ENCODE peak calls at places on chromosomes 3 and 15, in five cellular contexts. T is A549, B is SK-N-SH, U is sigmoid colon, P is tibial nerve. E is an unnamed sample.

GRCh38 chr3:45103334-45103733 is 42.8 kb downstream of the CDCP1 start:
- DNase-seq in U (no peak), P (no peak), B (no peak), T (no peak), E (no peak)

GRCh38 chr3:1752205-1752604 is 346.5 kb upstream of the CNTN4 start:
- DNase-seq in T (no peak), B (no peak), P (no peak), U (no peak), E (no peak)

GRCh38 chr15:42707068-42707467 is 29.9 kb downstream of the CDAN1 start:
- DNase-seq in T (peak), U (no peak), B (no peak), P (no peak), E (no peak)

GRCh38 chr15:25859838-25860645 is 3.1 kb downstream of the ATP10A start:
- DNase-seq in P (no peak), B (no peak), U (peak), T (no peak), E (no peak)

GRCh38 chr15:70212963-70213315 is 115.2 kb upstream of the TLE3 start:
- DNase-seq in B (no peak), U (no peak), T (no peak), P (no peak), E (no peak)

GRCh38 chr3:12227833-12228232 is 61.0 kb upstream of the PPARG start:
- DNase-seq in U (no peak), P (no peak), T (no peak), B (no peak), E (no peak)

GRCh38 chr15:62912808-62913207 is 129.7 kb upstream of the TPM1 start:
- DNase-seq in U (no peak), B (no peak), T (peak), P (no peak), E (no peak)

GRCh38 chr3:21752749-21753347 is 1.8 kb upstream of the ZNF385D start:
- DNase-seq in P (no peak), U (no peak), B (peak), T (no peak), E (no peak)

GRCh38 chr3:175163686-175164085 is 304.6 kb downstream of the NAALADL2 start:
- DNase-seq in P (no peak), B (no peak), T (no peak), U (no peak), E (no peak)

GRCh38 chr3:37456270-37456708 is 281.9 kb upstream of the LRRFIP2 start:
- DNase-seq in U (peak), B (peak), T (no peak), P (no peak), E (peak)

GRCh38 chr15:45088801-45089711 is 24.9 kb downstream of the DUOX2 start:
- DNase-seq in U (no peak), P (no peak), B (no peak), T (no peak), E (no peak)

GRCh38 chr3:171809513-171810277 is 588 bp downstream of the PLD1 start:
- DNase-seq in B (peak), P (peak), T (peak), U (peak), E (peak)

GRCh38 chr3:171811913-171812321 is 1.6 kb upstream of the PLD1 start:
- DNase-seq in P (no peak), T (no peak), B (no peak), U (peak), E (no peak)

GRCh38 chr3:171811059-171811912 is 1.0 kb upstream of the PLD1 start:
- DNase-seq in U (peak), T (peak), P (no peak), B (peak), E (no peak)

GRCh38 chr3:171812811-171813210 is 2.5 kb upstream of the PLD1 start:
- DNase-seq in P (no peak), B (no peak), U (no peak), T (no peak), E (no peak)

DNA sequence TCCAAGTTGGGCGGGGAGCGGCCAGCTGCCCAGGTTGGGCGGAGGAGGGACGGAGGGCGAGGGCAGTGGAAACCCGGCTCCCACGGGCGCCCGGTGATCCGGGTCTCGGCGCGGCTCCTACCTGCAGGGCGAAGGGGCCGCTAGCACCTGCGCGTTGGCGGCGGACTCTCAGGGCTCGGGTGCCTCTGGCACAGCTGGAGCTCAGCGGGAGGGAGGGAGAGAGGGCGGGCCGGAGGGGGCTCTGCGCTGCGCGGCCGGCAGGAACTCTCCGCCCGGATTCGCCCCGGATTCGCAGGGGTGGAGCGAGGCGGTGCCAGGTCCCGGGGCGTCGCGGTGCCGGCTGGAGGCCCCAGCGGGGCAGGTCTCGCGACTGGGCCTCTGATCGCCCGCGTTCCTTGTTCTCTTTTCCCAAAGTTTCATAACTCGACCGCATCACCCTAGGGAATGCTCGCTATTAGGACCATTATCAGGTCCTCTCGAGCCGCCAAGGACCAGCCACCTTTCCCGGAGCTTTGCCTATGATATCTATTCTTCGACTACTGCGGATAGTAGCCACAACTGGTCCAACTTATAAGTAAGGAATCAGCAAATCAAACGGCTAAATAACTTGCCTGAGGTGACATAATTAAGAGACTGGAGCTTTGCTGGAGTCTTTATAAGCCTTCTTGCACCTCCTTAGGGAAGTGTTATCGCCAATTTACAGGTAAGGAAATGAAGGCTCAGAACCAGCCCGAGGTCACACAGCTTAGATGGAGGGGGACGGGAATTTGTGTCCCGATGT is at the start of gene PLD1:
- DNase-seq in P (peak), T (peak), U (peak), B (peak), E (peak)
- TF ChIP-seq EP300 in P (peak), T (no peak), U (no peak), B (no peak), E (no peak)

GRCh38 chr3:31288641-31289100 is 244.1 kb upstream of the STT3B start:
- DNase-seq in P (peak), B (no peak), U (no peak), T (peak), E (peak)
- TF ChIP-seq EP300 in P (peak), B (no peak), U (no peak), T (peak), E (no peak)

DNA sequence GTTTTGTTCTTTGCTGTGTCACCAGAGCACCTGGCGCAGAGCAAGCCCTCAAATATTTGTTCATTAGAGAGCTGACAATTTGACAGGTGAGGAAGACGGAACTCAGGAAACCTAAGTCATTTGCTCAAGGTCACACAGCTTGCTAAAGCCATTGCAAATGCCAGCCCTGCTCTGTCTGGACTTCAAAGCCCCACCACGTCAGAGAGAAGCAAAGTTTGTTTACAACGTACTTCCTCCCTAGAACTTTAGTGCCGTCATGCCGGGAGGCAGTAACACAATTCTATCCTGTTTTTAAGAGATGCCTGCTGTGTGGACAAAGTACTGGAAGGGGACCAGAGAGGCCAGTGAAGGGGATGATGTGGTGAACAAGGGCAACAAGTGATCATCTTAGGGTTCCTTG is 216.6 kb upstream of the PRICKLE2 start:
- DNase-seq in P (no peak), T (no peak), U (no peak), B (no peak), E (no peak)
- TF ChIP-seq EP300 in P (no peak), T (no peak), U (no peak), B (no peak), E (no peak)

GRCh38 chr3:171157286-171157685 is 130.8 kb upstream of the SLC2A2 start:
- DNase-seq in P (no peak), T (no peak), B (no peak), U (no peak), E (no peak)
- TF ChIP-seq EP300 in P (no peak), T (no peak), B (no peak), U (no peak), E (no peak)

GRCh38 chr3:14297784-14298236 is 104.6 kb upstream of the SLC6A6 start:
- DNase-seq in P (no peak), B (peak), U (peak), T (no peak), E (peak)
- TF ChIP-seq EP300 in P (no peak), B (no peak), U (peak), T (no peak), E (peak)

GRCh38 chr3:123819949-123820348 is 64.2 kb downstream of the MYLK start:
- DNase-seq in T (no peak), B (no peak), U (no peak), P (no peak), E (no peak)

GRCh38 chr3:123817413-123817812 is 66.7 kb downstream of the MYLK start:
- DNase-seq in B (no peak), T (no peak), U (no peak), P (no peak), E (no peak)

GRCh38 chr3:123818324-123818920 is 65.7 kb downstream of the MYLK start:
- DNase-seq in U (no peak), P (no peak), B (no peak), T (no peak), E (no peak)

GRCh38 chr3:123816673-123817207 is 67.4 kb downstream of the MYLK start:
- DNase-seq in B (no peak), U (no peak), P (no peak), T (no peak), E (no peak)

DNA sequence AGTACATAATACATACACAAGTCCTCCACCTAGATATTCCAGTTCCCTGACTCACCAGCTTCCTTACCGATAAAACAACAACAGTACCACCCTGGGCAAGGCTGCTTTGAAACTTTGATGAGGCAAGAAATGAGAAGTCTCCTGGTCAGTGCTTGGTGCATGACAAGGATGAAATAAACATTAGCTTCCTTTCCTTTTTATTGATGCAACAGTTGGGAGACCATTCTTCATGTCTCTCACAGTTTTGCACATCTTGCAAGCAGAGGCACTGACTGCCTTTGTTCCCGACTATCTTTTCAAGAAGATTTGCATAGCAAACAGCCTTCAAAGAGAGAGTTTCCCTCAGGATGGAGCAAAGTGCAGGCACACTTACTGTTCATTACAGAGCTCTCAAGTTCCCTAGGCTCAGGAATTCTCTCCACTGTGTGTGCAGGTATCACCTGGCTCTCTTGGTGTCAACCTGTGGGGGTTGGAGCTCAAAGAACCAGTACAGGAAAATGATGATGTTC is 65.2 kb downstream of the MYLK start:
- DNase-seq in T (no peak), U (no peak), P (no peak), B (no peak), E (no peak)
- TF ChIP-seq EP300 in T (no peak), U (no peak), P (no peak), B (no peak), E (no peak)

DNA sequence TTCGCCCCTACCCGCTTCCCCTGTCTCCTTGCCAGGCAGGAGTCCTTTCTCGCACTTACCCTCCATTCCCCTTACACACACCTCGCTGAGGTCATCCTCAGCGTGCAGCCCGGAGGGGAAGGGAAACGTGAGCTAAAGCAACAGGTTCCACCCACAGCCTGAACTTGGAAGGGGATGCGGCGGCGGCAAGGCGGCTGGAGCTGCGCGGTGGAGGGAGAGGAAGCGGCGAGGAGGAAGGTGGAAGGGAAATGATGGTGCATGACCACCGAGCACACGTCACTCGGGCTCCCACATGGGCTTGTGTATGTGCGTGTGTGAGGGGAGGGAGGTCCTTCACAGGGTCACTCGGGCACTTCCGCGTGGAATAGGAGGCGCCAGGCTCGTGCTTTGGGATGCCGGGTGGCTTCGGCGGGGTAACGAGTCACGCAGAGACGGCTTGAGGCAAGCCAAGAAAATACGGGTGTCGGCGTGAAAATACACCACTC is 225.6 kb upstream of the IL12A start:
- DNase-seq in B (peak), U (peak), T (peak), P (no peak), E (peak)
- TF ChIP-seq EP300 in B (no peak), U (no peak), T (no peak), P (peak), E (no peak)

GRCh38 chr3:135992072-135992471 is 26.5 kb downstream of the PPP2R3A start:
- DNase-seq in B (no peak), P (no peak), T (no peak), U (no peak), E (no peak)

GRCh38 chr3:135994708-135995335 is 29.3 kb downstream of the PPP2R3A start:
- DNase-seq in T (no peak), U (no peak), P (no peak), B (peak), E (no peak)

GRCh38 chr3:135995766-135996165 is 30.2 kb downstream of the PPP2R3A start:
- DNase-seq in U (no peak), T (no peak), B (no peak), P (no peak), E (no peak)

GRCh38 chr3:135997554-135998320 is 32.2 kb downstream of the PPP2R3A start:
- DNase-seq in T (no peak), B (no peak), P (no peak), U (no peak), E (no peak)
- TF ChIP-seq EP300 in T (no peak), B (no peak), P (no peak), U (no peak), E (no peak)

DNA sequence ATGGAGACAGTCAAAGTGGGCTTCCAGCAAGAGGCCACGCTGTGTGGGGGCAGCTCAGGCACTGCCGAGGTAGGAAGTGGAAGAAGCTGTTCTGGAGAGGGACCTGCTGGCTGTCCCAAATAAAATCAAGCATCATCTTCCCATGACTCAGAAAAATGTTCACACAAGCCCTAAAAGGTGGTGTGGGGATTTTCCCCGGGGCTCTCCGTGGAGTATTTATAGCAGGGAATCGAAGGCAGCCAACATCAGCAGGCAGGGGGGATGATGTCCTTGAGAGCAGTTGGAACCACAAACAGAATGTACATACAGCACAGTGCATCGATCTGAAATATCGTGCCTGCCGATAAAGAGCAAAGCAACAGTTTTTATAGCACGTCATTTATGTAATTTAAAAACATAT is 27.6 kb downstream of the PRR23E start:
- DNase-seq in U (no peak), B (no peak), P (no peak), T (no peak), E (no peak)
- TF ChIP-seq EP300 in U (no peak), B (no peak), P (no peak), T (no peak), E (no peak)

DNA sequence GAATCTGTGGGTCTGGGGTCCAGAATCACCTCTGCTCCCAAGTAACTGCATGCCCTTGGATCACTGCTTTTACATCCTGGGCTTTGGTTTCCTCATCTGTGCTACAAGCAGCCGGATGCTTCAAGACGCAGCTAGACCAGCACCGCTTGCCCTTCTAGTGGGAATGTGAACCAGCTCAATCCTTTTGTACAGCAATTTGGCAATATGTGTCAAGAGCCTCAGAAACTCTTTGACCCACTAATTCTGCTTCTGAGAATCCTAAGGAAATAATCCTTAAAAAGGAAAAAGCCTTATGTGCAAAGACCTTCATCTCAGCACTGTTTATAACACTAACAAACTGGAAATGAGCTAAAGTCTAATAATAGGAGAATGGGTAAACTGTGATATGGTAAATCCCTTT is 48.7 kb downstream of the ADCY5 start:
- DNase-seq in B (no peak), P (no peak), T (no peak), U (no peak), E (no peak)
- TF ChIP-seq EP300 in B (no peak), P (no peak), T (no peak), U (no peak), E (no peak)